ENCODE peak calls at places on chromosomes 4 and X, in four cellular contexts. One of them, this sample, is unnamed.

GRCh38 chrX:51737062-51737461 is 6.2 kb upstream of the GSPT2 start:
- DNase-seq in EH: no peak
- DNase-seq in cardiac muscle cell: no peak
- DNase-seq in activated T-helper 1 cell treated with Interleukin-2 at 50 U/mL for 16 hours: no peak
- DNase-seq in this sample: no peak

GRCh38 chr4:104501290-104501689 is 6.6 kb upstream of the CXXC4 start:
- DNase-seq in EH: no peak
- DNase-seq in cardiac muscle cell: no peak
- DNase-seq in activated T-helper 1 cell treated with Interleukin-2 at 50 U/mL for 16 hours: no peak
- DNase-seq in this sample: no peak

GRCh38 chr4:113901994-113902787 is 77.3 kb downstream of the ARSJ start:
- DNase-seq in EH: no peak
- DNase-seq in cardiac muscle cell: no peak
- DNase-seq in activated T-helper 1 cell treated with Interleukin-2 at 50 U/mL for 16 hours: peak; percentile 46
- DNase-seq in this sample: peak; percentile 15

GRCh38 chr4:89657931-89658700 is 178.8 kb downstream of the SNCA start:
- DNase-seq in EH: peak; percentile 26
- DNase-seq in cardiac muscle cell: peak; percentile 67
- DNase-seq in activated T-helper 1 cell treated with Interleukin-2 at 50 U/mL for 16 hours: no peak
- DNase-seq in this sample: no peak

GRCh38 chr4:150743564-150744342 is 161.8 kb downstream of the MAB21L2 start:
- DNase-seq in EH: peak; percentile 8
- DNase-seq in cardiac muscle cell: peak; percentile 10
- DNase-seq in activated T-helper 1 cell treated with Interleukin-2 at 50 U/mL for 16 hours: no peak
- DNase-seq in this sample: no peak

GRCh38 chr4:3402409-3403103 is 39.2 kb upstream of the HGFAC start:
- DNase-seq in EH: peak; percentile 98
- DNase-seq in cardiac muscle cell: no peak
- DNase-seq in activated T-helper 1 cell treated with Interleukin-2 at 50 U/mL for 16 hours: no peak
- DNase-seq in this sample: no peak

GRCh38 chr4:67545996-67546356 is 673 bp upstream of the CENPC start:
- DNase-seq in EH: no peak
- DNase-seq in cardiac muscle cell: no peak
- DNase-seq in activated T-helper 1 cell treated with Interleukin-2 at 50 U/mL for 16 hours: no peak
- DNase-seq in this sample: no peak

GRCh38 chr4:8310306-8310705 is 40.8 kb downstream of the HTRA3 start:
- DNase-seq in EH: no peak
- DNase-seq in cardiac muscle cell: no peak
- DNase-seq in activated T-helper 1 cell treated with Interleukin-2 at 50 U/mL for 16 hours: no peak
- DNase-seq in this sample: no peak

GRCh38 chr4:2742823-2743517 is 13.2 kb downstream of the TNIP2 start:
- DNase-seq in EH: no peak
- DNase-seq in cardiac muscle cell: no peak
- DNase-seq in activated T-helper 1 cell treated with Interleukin-2 at 50 U/mL for 16 hours: no peak
- DNase-seq in this sample: no peak

GRCh38 chr4:140152015-140152703 is 1.8 kb downstream of the MAML3 start:
- DNase-seq in EH: no peak
- DNase-seq in cardiac muscle cell: no peak
- DNase-seq in activated T-helper 1 cell treated with Interleukin-2 at 50 U/mL for 16 hours: peak; percentile 69
- DNase-seq in this sample: peak; percentile 84

GRCh38 chr4:122665148-122665547 is 44.3 kb upstream of the IL21 start:
- DNase-seq in EH: peak; percentile 68
- DNase-seq in cardiac muscle cell: peak; percentile 60
- DNase-seq in activated T-helper 1 cell treated with Interleukin-2 at 50 U/mL for 16 hours: no peak
- DNase-seq in this sample: no peak

GRCh38 chr4:102759835-102760644 is 728 bp downstream of the MANBA start:
- DNase-seq in EH: peak; percentile 54
- DNase-seq in cardiac muscle cell: peak; percentile 67
- DNase-seq in activated T-helper 1 cell treated with Interleukin-2 at 50 U/mL for 16 hours: no peak
- DNase-seq in this sample: peak; percentile 16

GRCh38 chrX:72714471-72714916 is 388 bp upstream of the PHKA1 start:
- DNase-seq in EH: peak; percentile 25
- DNase-seq in cardiac muscle cell: peak; percentile 86
- DNase-seq in activated T-helper 1 cell treated with Interleukin-2 at 50 U/mL for 16 hours: no peak
- DNase-seq in this sample: peak; percentile 30

GRCh38 chr4:2092653-2093000 is 33.5 kb downstream of the NAT8L start:
- DNase-seq in EH: no peak
- DNase-seq in cardiac muscle cell: no peak
- DNase-seq in activated T-helper 1 cell treated with Interleukin-2 at 50 U/mL for 16 hours: no peak
- DNase-seq in this sample: no peak